ENCODE peak calls at places on chromosomes 16 and 17, in five cellular contexts. One of them, this sample, is unnamed.

GRCh38 chr17:76529224-76529642 is 8.3 kb downstream of the CYGB start:
- DNase-seq in A549: no peak
- DNase-seq in left ventricle myocardium inferior: peak; percentile 87
- DNase-seq in lower lobe of right lung: peak; percentile 80
- DNase-seq in upper lobe of right lung: peak; percentile 86
- DNase-seq in this sample: no peak

GRCh38 chr16:88597856-88598491 is 27.8 kb downstream of the ZC3H18 start:
- DNase-seq in A549: no peak
- DNase-seq in left ventricle myocardium inferior: no peak
- DNase-seq in lower lobe of right lung: no peak
- DNase-seq in upper lobe of right lung: no peak
- DNase-seq in this sample: no peak

GRCh38 chr17:43814714-43815113 is 18.2 kb downstream of the MPP3 start:
- DNase-seq in A549: no peak
- DNase-seq in left ventricle myocardium inferior: no peak
- DNase-seq in lower lobe of right lung: no peak
- DNase-seq in upper lobe of right lung: no peak
- DNase-seq in this sample: no peak

GRCh38 chr16:673399-673991 is 2.0 kb upstream of the RHBDL1 start:
- DNase-seq in A549: no peak
- DNase-seq in left ventricle myocardium inferior: no peak
- DNase-seq in lower lobe of right lung: no peak
- DNase-seq in upper lobe of right lung: no peak
- DNase-seq in this sample: no peak

GRCh38 chr17:79971651-79972050 is 64.0 kb downstream of the TBC1D16 start:
- DNase-seq in A549: no peak
- DNase-seq in left ventricle myocardium inferior: peak; percentile 2
- DNase-seq in lower lobe of right lung: peak; percentile 21
- DNase-seq in upper lobe of right lung: no peak
- DNase-seq in this sample: peak; percentile 53

GRCh38 chr17:57461082-57461481 is 204.8 kb downstream of the MSI2 start:
- DNase-seq in A549: no peak
- DNase-seq in left ventricle myocardium inferior: no peak
- DNase-seq in lower lobe of right lung: no peak
- DNase-seq in upper lobe of right lung: no peak
- DNase-seq in this sample: no peak

GRCh38 chr17:22461460-22462145 is 769.3 kb downstream of the KCNJ18 start:
- DNase-seq in A549: no peak
- DNase-seq in left ventricle myocardium inferior: no peak
- DNase-seq in lower lobe of right lung: no peak
- DNase-seq in upper lobe of right lung: no peak
- DNase-seq in this sample: no peak

GRCh38 chr17:75910699-75911098 is 6.0 kb upstream of the MRPL38 start:
- DNase-seq in A549: no peak
- DNase-seq in left ventricle myocardium inferior: no peak
- DNase-seq in lower lobe of right lung: no peak
- DNase-seq in upper lobe of right lung: peak; percentile 67
- DNase-seq in this sample: no peak

GRCh38 chr16:66263168-66263972 is 103.1 kb upstream of the CDH5 start:
- DNase-seq in A549: no peak
- DNase-seq in left ventricle myocardium inferior: no peak
- DNase-seq in lower lobe of right lung: no peak
- DNase-seq in upper lobe of right lung: no peak
- DNase-seq in this sample: peak; percentile 65

GRCh38 chr16:51508813-51509212 is 357.7 kb upstream of the SALL1 start:
- DNase-seq in A549: no peak
- DNase-seq in left ventricle myocardium inferior: no peak
- DNase-seq in lower lobe of right lung: no peak
- DNase-seq in upper lobe of right lung: no peak
- DNase-seq in this sample: no peak

GRCh38 chr16:610513-611381 is 20.0 kb upstream of the WFIKKN1 start:
- DNase-seq in A549: no peak
- DNase-seq in left ventricle myocardium inferior: no peak
- DNase-seq in lower lobe of right lung: peak; percentile 83
- DNase-seq in upper lobe of right lung: peak; percentile 86
- DNase-seq in this sample: no peak

GRCh38 chr17:14882131-14882530 is 383.0 kb downstream of the PMP22 start:
- DNase-seq in A549: no peak
- DNase-seq in left ventricle myocardium inferior: no peak
- DNase-seq in lower lobe of right lung: no peak
- DNase-seq in upper lobe of right lung: no peak
- DNase-seq in this sample: no peak

GRCh38 chr17:14886200-14886739 is 378.9 kb downstream of the PMP22 start:
- DNase-seq in A549: no peak
- DNase-seq in left ventricle myocardium inferior: no peak
- DNase-seq in lower lobe of right lung: no peak
- DNase-seq in upper lobe of right lung: no peak
- DNase-seq in this sample: no peak
- TF ChIP-seq CTCF in A549: no peak
- TF ChIP-seq CTCF in left ventricle myocardium inferior: peak; percentile 25
- TF ChIP-seq CTCF in lower lobe of right lung: no peak
- TF ChIP-seq CTCF in upper lobe of right lung: no peak
- TF ChIP-seq CTCF in this sample: no peak

DNA sequence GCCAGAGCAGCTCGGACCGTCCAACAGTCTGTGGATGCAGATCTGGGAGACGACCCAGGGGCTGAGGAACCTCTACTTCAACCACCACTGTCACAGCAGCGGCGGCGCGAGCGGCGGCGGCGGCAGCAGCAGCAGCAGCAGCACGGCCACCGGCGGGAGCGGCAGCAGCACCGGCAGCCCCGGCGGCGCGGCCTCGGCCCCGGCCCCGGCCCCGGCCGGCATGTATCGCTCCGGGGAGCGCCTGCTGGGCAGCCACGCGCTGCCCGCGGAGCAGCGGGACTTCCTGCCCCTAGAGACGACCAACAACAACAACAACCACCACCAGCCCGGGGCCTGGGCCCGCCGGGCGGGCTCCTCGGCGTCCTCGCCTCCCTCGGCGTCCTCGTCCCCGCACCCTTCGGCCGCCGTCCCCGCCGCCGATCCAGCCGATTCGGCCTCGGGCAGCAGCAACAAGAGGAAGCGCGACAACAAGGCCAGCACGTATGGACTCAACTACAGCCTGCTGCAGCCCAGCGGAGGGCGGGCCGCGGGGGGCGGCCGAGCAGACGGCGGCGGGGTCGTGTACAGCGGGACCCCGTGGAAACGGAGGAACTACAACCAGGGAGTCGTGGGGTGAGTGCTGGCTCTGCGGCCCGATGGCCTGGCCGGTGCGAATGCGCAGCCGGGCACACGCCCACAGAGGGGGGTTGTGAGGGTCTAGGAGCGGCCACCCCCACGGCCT is 702 bp downstream of the TENT4B start:
- DNase-seq in A549: peak; percentile 34
- DNase-seq in left ventricle myocardium inferior: peak; percentile 46
- DNase-seq in lower lobe of right lung: peak; percentile 71
- DNase-seq in upper lobe of right lung: peak; percentile 78
- DNase-seq in this sample: peak; percentile 81
- H3K27ac ChIP-seq in A549: peak overlapping the region; percentile 96
- H3K27ac ChIP-seq in left ventricle myocardium inferior: peak overlapping the region; percentile 98
- H3K27ac ChIP-seq in lower lobe of right lung: peak overlapping the region; percentile 75
- H3K27ac ChIP-seq in upper lobe of right lung: peak overlapping the region; percentile 75
- H3K27ac ChIP-seq in this sample: peak overlapping the region; percentile 99

GRCh38 chr17:81132770-81133723 is 32.3 kb upstream of the PVALEF start:
- DNase-seq in A549: no peak
- DNase-seq in left ventricle myocardium inferior: no peak
- DNase-seq in lower lobe of right lung: peak; percentile 82
- DNase-seq in upper lobe of right lung: peak; percentile 80
- DNase-seq in this sample: no peak

GRCh38 chr17:81131486-81132196 is 33.7 kb upstream of the PVALEF start:
- DNase-seq in A549: no peak
- DNase-seq in left ventricle myocardium inferior: no peak
- DNase-seq in lower lobe of right lung: peak; percentile 88
- DNase-seq in upper lobe of right lung: peak; percentile 89
- DNase-seq in this sample: no peak

GRCh38 chr17:81130385-81131288 is 34.7 kb upstream of the PVALEF start:
- DNase-seq in A549: no peak
- DNase-seq in left ventricle myocardium inferior: no peak
- DNase-seq in lower lobe of right lung: peak; percentile 67
- DNase-seq in upper lobe of right lung: peak; percentile 79
- DNase-seq in this sample: no peak

GRCh38 chr17:81134064-81134781 is 31.1 kb upstream of the PVALEF start:
- DNase-seq in A549: no peak
- DNase-seq in left ventricle myocardium inferior: no peak
- DNase-seq in lower lobe of right lung: no peak
- DNase-seq in upper lobe of right lung: no peak
- DNase-seq in this sample: no peak

GRCh38 chr17:81132197-81132540 is 33.1 kb upstream of the PVALEF start:
- DNase-seq in A549: no peak
- DNase-seq in left ventricle myocardium inferior: no peak
- DNase-seq in lower lobe of right lung: no peak
- DNase-seq in upper lobe of right lung: no peak
- DNase-seq in this sample: no peak
- H3K4me3 ChIP-seq in A549: no peak overlapping the region
- H3K4me3 ChIP-seq in left ventricle myocardium inferior: no peak overlapping the region
- H3K4me3 ChIP-seq in lower lobe of right lung: peak overlapping the region; percentile 54
- H3K4me3 ChIP-seq in upper lobe of right lung: peak overlapping the region; percentile 48
- H3K4me3 ChIP-seq in this sample: no peak overlapping the region

DNA sequence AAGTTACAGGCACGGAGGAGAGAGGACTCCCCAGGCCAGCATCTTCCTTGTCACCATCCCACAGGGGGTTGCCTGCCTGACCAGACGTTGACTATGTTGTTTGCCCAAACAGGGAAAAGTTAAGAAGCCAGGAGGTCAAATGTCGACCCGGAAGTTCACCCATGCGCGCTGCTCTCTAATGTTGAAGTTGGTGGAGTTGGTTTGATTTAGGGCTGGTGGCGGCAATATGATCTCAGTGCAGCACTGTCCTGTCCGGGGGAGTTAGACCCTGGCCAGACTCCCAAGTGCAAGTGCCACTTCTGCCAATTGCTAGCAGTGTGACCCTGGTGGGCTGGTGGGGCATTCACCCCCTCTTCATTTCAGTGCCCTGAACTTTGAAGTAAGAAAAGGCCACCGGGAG is 30.4 kb downstream of the RGS9 start:
- DNase-seq in A549: no peak
- DNase-seq in left ventricle myocardium inferior: no peak
- DNase-seq in lower lobe of right lung: no peak
- DNase-seq in upper lobe of right lung: no peak
- DNase-seq in this sample: no peak
- TF ChIP-seq CTCF in A549: no peak
- TF ChIP-seq CTCF in left ventricle myocardium inferior: no peak
- TF ChIP-seq CTCF in lower lobe of right lung: no peak
- TF ChIP-seq CTCF in upper lobe of right lung: no peak
- TF ChIP-seq CTCF in this sample: no peak

GRCh38 chr16:14202697-14203096 is 131.6 kb downstream of the MRTFB start:
- DNase-seq in A549: no peak
- DNase-seq in left ventricle myocardium inferior: no peak
- DNase-seq in lower lobe of right lung: no peak
- DNase-seq in upper lobe of right lung: no peak
- DNase-seq in this sample: no peak
- H3K27ac ChIP-seq in A549: no peak overlapping the region
- H3K27ac ChIP-seq in left ventricle myocardium inferior: peak overlapping the region; percentile 55
- H3K27ac ChIP-seq in lower lobe of right lung: no peak overlapping the region
- H3K27ac ChIP-seq in upper lobe of right lung: peak overlapping the region; percentile 53
- H3K27ac ChIP-seq in this sample: no peak overlapping the region

DNA sequence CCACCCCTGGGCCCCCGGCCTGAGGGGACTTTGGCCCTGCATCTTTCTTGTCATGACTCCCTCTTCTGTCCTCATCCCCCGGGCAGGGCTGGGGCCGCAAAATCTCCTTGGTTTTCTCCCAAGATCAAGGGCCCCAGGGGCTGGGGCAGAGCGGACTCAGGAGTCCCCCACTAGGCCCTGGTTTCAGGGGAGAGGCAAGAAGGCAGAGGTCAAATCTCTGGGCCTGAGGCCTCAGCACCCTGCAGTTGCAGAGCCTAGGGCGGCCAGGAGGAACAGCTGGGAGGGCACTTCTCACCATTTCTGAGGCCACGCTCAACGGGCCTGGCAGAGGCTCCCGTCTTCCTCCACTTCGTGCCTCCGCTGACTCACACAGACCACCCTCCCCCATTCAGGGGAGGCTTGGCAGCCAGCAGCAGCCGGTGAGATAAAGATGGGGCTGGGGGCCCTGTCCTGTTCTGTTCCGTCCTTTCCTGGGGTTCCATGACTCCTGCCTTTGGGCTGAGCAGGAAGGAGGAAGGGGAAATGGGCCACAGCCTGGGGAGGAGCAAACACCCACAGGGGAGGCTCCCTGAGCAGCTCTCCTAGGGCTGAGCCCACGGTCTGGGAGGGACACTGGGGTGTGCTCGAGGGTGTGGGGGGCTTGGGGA is 12.4 kb downstream of the ZSCAN10 start:
- DNase-seq in A549: no peak
- DNase-seq in left ventricle myocardium inferior: no peak
- DNase-seq in lower lobe of right lung: no peak
- DNase-seq in upper lobe of right lung: no peak
- DNase-seq in this sample: no peak
- H3K4me3 ChIP-seq in A549: no peak overlapping the region
- H3K4me3 ChIP-seq in left ventricle myocardium inferior: peak overlapping the region; percentile 63
- H3K4me3 ChIP-seq in lower lobe of right lung: peak overlapping the region; percentile 60
- H3K4me3 ChIP-seq in upper lobe of right lung: peak overlapping the region; percentile 49
- H3K4me3 ChIP-seq in this sample: peak overlapping the region; percentile 55

DNA sequence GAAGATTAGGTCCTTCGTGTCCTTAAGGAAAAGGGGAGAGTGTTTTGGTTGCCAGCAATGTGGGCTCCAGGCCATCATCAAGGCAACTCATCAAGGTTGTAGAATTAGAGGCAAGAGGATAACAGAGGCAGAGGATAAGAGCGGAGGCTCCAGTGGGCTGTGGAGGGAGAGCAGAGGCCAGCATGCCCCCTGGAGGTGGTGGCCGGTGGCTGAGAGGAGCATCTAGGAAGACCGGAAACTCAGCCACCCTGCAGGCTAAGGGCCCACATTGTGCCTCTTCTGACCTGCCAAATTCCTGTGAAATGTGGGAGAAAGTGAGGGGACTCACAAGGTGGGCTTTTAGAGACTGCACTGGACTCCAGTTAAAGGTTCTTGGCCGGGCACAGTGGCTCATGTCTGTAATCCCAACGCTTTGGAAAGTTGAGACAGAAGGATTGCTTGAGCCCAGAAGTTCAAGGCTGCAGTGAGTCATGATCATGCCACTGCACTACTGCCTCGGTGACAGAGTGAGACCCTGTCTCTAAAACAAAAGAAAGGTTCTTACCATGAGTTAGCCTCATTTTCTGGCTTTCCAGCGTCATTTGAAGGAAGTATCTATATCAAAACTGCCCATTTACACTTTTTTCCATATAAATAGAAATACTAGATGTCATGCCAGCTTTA is 62.7 kb upstream of the ADORA2B start:
- DNase-seq in A549: no peak
- DNase-seq in left ventricle myocardium inferior: no peak
- DNase-seq in lower lobe of right lung: no peak
- DNase-seq in upper lobe of right lung: no peak
- DNase-seq in this sample: no peak
- TF ChIP-seq CTCF in A549: no peak
- TF ChIP-seq CTCF in left ventricle myocardium inferior: peak; percentile 13
- TF ChIP-seq CTCF in lower lobe of right lung: peak; percentile 8
- TF ChIP-seq CTCF in upper lobe of right lung: no peak
- TF ChIP-seq CTCF in this sample: no peak